ENCODE peak calls at places on chromosomes 12 and 14, in four cellular contexts. S is H1, Q is K562, K is GM12878. A is an unnamed sample.

GRCh38 chr14:65864549-65864948 is 452.0 kb downstream of the FUT8 start:
- DNase-seq in S (no peak), K (no peak), Q (no peak), A (no peak)

GRCh38 chr12:53170245-53170644 is 10.3 kb upstream of the ZNF740 start:
- DNase-seq in Q (peak), K (no peak), S (no peak), A (no peak)

GRCh38 chr14:91373591-91374245 is 43.9 kb downstream of the CCDC88C start:
- DNase-seq in K (peak), S (no peak), Q (no peak), A (no peak)

GRCh38 chr12:130137141-130138018 is 24.9 kb upstream of the FZD10 start:
- DNase-seq in S (no peak), K (no peak), Q (no peak), A (no peak)

GRCh38 chr12:109497675-109498074 is 20.2 kb downstream of the UBE3B start:
- DNase-seq in K (no peak), Q (no peak), S (no peak), A (no peak)

GRCh38 chr14:91382712-91383111 is 34.9 kb downstream of the CCDC88C start:
- DNase-seq in K (no peak), S (no peak), Q (no peak), A (no peak)

GRCh38 chr14:76961631-76962302 is 66.7 kb downstream of the IRF2BPL start:
- DNase-seq in Q (peak), K (peak), S (peak), A (peak)

GRCh38 chr12:72010365-72010764 is 71.7 kb downstream of the TPH2 start:
- DNase-seq in Q (no peak), K (no peak), S (no peak), A (no peak)

GRCh38 chr12:20404576-20405346 is 36.4 kb downstream of the PDE3A start:
- DNase-seq in K (no peak), Q (no peak), S (no peak), A (no peak)

GRCh38 chr12:14213542-14213941 is 151.9 kb upstream of the ATF7IP start:
- DNase-seq in K (no peak), S (peak), Q (no peak), A (no peak)

GRCh38 chr12:132723764-132724140 is 13.1 kb downstream of the PGAM5 start:
- DNase-seq in K (no peak), S (no peak), Q (no peak), A (no peak)

GRCh38 chr12:11807453-11807852 is 158.0 kb downstream of the ETV6 start:
- DNase-seq in K (no peak), Q (no peak), S (no peak), A (no peak)

GRCh38 chr12:66190519-66191406 is 1.7 kb downstream of the IRAK3 start:
- DNase-seq in K (no peak), S (no peak), Q (no peak), A (no peak)

GRCh38 chr12:49296034-49296835 is 1.3 kb downstream of the PRPH start:
- DNase-seq in S (peak), K (no peak), Q (peak), A (peak)

GRCh38 chr12:6323340-6323994 is 13.0 kb downstream of the PLEKHG6 start:
- DNase-seq in S (no peak), K (peak), Q (peak), A (peak)

GRCh38 chr12:101855364-101855884 is 22.0 kb upstream of the DRAM1 start:
- DNase-seq in S (no peak), K (no peak), Q (peak), A (peak)

GRCh38 chr12:51972849-51973273 is 21.4 kb downstream of the ACVR1B start:
- DNase-seq in S (no peak), K (no peak), Q (peak), A (no peak)

GRCh38 chr12:106037524-106038298 is 101.0 kb downstream of the NUAK1 start:
- DNase-seq in S (no peak), K (no peak), Q (no peak), A (no peak)

GRCh38 chr12:49345048-49345839 is 1.4 kb upstream of the DNAJC22 start:
- DNase-seq in Q (no peak), K (no peak), S (peak), A (no peak)

GRCh38 chr14:100688598-100689499 is 37.8 kb upstream of the DLK1 start:
- DNase-seq in S (no peak), K (no peak), Q (no peak), A (no peak)

GRCh38 chr12:124026755-124027745 is 54.0 kb downstream of the ZNF664 start:
- DNase-seq in K (no peak), S (peak), Q (peak), A (no peak)

GRCh38 chr14:61080591-61081010 is 99.6 kb downstream of the SLC38A6 start:
- DNase-seq in K (peak), Q (no peak), S (no peak), A (no peak)

GRCh38 chr14:89616425-89617141 is 199.6 kb upstream of the FOXN3 start:
- DNase-seq in K (no peak), Q (no peak), S (no peak), A (peak)

GRCh38 chr12:3930216-3930615 is 57.0 kb upstream of the PARP11 start:
- DNase-seq in K (no peak), S (no peak), Q (no peak), A (no peak)

GRCh38 chr14:64758711-64759554 is 54.7 kb downstream of the PLEKHG3 start:
- DNase-seq in K (no peak), Q (no peak), S (no peak), A (peak)

GRCh38 chr12:49092086-49092815 is 2.4 kb downstream of the DHH start:
- DNase-seq in Q (peak), S (peak), K (no peak), A (peak)

GRCh38 chr12:124578445-124578844 is 11.0 kb upstream of the NCOR2 start:
- DNase-seq in K (no peak), Q (no peak), S (no peak), A (no peak)

GRCh38 chr14:93137864-93138263 is 22.1 kb upstream of the ITPK1 start:
- DNase-seq in Q (peak), S (no peak), K (no peak), A (peak)

GRCh38 chr14:22796087-22796707 is 19.0 kb downstream of the SLC7A7 start:
- DNase-seq in K (peak), S (no peak), Q (peak), A (peak)

GRCh38 chr14:81427348-81428058 is 27.4 kb upstream of the STON2 start:
- DNase-seq in S (no peak), K (no peak), Q (peak), A (no peak)

DNA sequence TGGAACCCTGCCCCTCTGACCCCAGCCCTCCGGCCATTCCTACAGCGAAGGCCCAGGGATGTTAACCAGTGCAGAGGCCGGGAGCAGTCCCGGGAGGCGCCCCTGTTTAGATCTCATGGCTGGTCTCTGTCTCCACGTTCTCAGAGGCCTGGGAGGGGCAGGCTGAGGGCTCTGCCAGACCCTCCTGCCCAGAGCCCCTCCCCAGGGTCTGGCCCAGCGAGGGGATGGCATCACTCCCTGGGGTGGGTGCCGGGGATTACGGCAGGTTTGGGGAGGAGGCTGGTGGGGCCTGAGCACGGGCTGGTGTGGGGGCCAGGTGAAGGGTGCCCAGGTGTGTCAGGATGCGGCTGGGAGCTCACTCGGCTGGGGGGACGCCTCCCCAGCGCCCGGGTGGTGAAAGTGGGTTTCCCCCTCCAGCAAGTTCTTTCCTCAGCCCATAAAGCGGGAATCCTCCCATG is 156.3 kb upstream of the C14orf180 start:
- DNase-seq in K (no peak), S (peak), Q (no peak), A (no peak)
- TF ChIP-seq GABPA in K (no peak), S (no peak), Q (no peak), A (no peak)

GRCh38 chr12:47735649-47736048 is 10.4 kb upstream of the ENDOU start:
- DNase-seq in K (no peak), S (no peak), Q (no peak), A (no peak)
- H3K9ac ChIP-seq in K (no peak), S (peak), Q (no peak), A (no peak)

DNA sequence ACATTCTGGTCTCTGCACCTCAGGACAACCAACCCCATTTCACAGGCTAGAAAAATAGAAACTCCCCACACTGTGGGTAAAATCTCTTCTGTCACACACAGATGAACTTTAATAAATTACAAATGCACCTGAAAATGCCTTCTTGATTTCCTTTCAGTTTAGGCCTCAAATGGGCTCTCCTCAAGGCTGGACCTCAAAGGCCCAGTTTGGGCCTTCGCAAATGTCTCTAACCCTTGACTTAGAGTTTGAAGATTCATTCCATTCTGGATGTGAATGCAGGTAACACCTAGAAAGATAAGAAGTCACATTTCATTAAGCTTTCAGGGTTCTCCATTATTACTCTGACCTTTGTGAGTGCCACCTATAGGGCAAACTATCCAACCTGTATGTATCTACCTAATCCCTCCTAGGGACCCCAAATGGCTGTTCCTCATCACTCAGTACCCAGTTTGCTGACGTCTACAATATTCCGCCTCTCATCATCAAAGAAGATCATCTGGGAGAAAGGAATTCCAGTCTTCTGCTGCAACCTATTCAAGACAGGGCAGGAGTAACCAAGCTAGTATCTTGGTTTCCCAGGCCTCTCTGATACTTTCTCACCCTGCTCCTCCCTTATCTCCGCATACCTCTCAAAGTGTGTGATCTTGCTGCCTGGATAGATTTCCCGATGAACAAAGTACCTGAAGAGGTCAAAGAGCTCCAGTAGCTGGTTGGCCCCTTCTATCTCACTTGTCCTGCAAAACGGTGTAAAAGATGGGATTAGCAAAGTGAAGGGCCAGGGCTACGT is 771 bp upstream of the CHMP4A start:
- DNase-seq in K (no peak), Q (no peak), S (no peak), A (peak)
- TF ChIP-seq KDM1A in K (no peak), Q (no peak), S (no peak), A (no peak)

DNA sequence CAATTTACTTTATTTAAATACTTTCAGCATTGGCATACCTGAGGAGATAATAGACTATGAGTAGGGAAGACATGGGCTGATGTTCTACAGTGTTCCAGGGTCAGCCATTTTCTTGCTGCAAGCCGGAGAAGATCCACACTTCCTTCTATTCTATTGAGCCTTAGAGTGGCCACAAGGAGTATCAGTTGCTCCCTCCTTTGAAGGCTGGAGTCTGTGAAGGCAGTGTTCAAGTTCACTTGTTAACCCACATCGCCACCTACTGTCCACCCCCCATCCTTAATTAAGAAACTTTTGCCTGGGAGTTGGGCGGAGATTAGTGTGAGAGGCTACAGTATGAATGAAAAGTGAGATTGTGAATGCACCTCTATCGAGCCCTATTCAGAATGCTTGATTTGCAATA is 666.6 kb downstream of the NRXN3 start:
- DNase-seq in Q (peak), S (peak), K (peak), A (peak)
- TF ChIP-seq GABPA in Q (no peak), S (no peak), K (no peak), A (no peak)

DNA sequence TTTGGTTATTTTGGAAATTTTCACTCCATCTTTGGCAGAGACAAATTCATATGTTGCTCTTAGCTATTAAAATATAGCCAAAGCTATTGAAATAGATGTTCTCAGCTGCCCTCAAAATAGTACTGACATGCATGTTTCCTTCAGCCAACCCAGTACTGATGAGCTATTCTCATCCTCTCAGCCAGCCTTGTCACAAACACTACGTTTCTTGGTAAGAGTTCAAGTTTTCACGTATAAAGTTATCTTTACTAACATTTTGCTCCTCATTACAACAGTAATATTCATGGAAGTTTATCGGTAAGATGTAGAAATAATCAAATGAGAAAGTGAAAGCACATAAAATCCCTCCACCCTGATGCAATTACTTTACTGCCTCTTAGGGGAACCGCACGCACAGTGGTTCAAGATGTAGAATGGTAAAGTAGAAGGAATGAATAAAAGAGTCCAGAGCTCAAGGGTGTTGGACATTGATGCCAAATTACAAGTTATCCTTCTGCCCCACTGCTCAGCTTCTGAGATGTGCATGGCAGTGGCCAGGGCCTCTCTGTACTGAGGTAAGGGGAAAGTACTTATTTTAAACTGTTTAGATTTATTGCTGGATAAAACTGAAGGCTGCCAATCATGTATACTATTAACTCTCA is 20.7 kb downstream of the GCH1 start:
- DNase-seq in S (no peak), K (no peak), Q (no peak), A (no peak)
- H3K9ac ChIP-seq in S (no peak), K (peak), Q (no peak), A (no peak)

GRCh38 chr14:68811161-68811560 is 18.3 kb upstream of the ZFP36L1 start:
- DNase-seq in K (no peak), S (no peak), Q (no peak), A (no peak)
- TF ChIP-seq KDM1A in K (no peak), S (no peak), Q (no peak), A (no peak)

GRCh38 chr12:47391566-47391965 is 311.8 kb upstream of the AMIGO2 start:
- DNase-seq in K (no peak), S (no peak), Q (no peak), A (no peak)
- TF ChIP-seq GABPA in K (no peak), S (no peak), Q (no peak), A (no peak)